ENCODE peak calls at places on chromosomes 4 and X, in five cellular contexts. P, C, I, K and U are unnamed samples.

GRCh38 chr4:184541918-184542317 is 67.6 kb upstream of the IRF2 start:
- DNase-seq in C (no peak), P (no peak), K (no peak), I (no peak), U (no peak)

GRCh38 chrX:42920752-42921151 is 142.8 kb upstream of the PPP1R2C start:
- DNase-seq in K (no peak), P (no peak), C (no peak), I (no peak), U (no peak)

GRCh38 chr4:8267077-8267476 is 2.5 kb upstream of the HTRA3 start:
- DNase-seq in I (peak), P (peak), C (peak), K (peak), U (no peak)

GRCh38 chrX:71917621-71918341 is 7.1 kb downstream of the NHSL2 start:
- DNase-seq in K (peak), I (no peak), P (peak), C (no peak), U (no peak)

GRCh38 chr4:138892483-138893386 is 122.8 kb upstream of the NOCT start:
- DNase-seq in P (peak), I (peak), K (no peak), C (no peak), U (no peak)

GRCh38 chrX:139931646-139932076 is 1.2 kb downstream of the ATP11C start:
- DNase-seq in I (no peak), P (no peak), K (no peak), C (no peak), U (no peak)

GRCh38 chrX:17788439-17788838 is 51.1 kb downstream of the SCML1 start:
- DNase-seq in K (peak), I (peak), P (peak), C (peak), U (no peak)

GRCh38 chr4:12965334-12965733 is 518.8 kb downstream of the RAB28 start:
- DNase-seq in C (no peak), P (no peak), I (no peak), K (no peak), U (no peak)

GRCh38 chr4:87032884-87033533 is 98.2 kb downstream of the AFF1 start:
- DNase-seq in K (peak), I (peak), C (no peak), P (peak), U (no peak)

GRCh38 chrX:118352566-118352965 is 6.7 kb downstream of the WDR44 start:
- DNase-seq in I (no peak), P (no peak), K (no peak), C (no peak), U (no peak)

GRCh38 chrX:7270018-7270417 is 122.1 kb upstream of the PUDP start:
- DNase-seq in I (peak), C (no peak), K (no peak), P (no peak), U (no peak)

GRCh38 chrX:7996414-7996813 is 69.2 kb upstream of the PNPLA4 start:
- DNase-seq in P (peak), I (peak), K (no peak), C (peak), U (no peak)

GRCh38 chr4:103021120-103021519 is 1.6 kb upstream of the SLC9B1 start:
- DNase-seq in I (no peak), K (no peak), C (no peak), P (no peak), U (no peak)

GRCh38 chrX:7074135-7074907 is 73.2 kb upstream of the STS start:
- DNase-seq in P (no peak), C (no peak), I (no peak), K (no peak), U (no peak)

GRCh38 chr4:179663641-179664431 is 2221.6 kb upstream of the AGA start:
- DNase-seq in C (no peak), I (no peak), K (no peak), P (no peak), U (no peak)

GRCh38 chr4:38173935-38174334 is 213.7 kb downstream of the PTTG2 start:
- DNase-seq in C (no peak), I (no peak), K (no peak), P (no peak), U (no peak)

GRCh38 chrX:114924846-114925245 is 92.6 kb downstream of the IL13RA2 start:
- DNase-seq in C (no peak), I (peak), P (no peak), K (peak), U (no peak)

GRCh38 chr4:81118086-81118485 is 87.6 kb downstream of the BMP3 start:
- DNase-seq in K (no peak), I (no peak), P (no peak), C (no peak), U (no peak)

GRCh38 chrX:16348286-16348685 is 181.0 kb downstream of the MAGEB17 start:
- DNase-seq in P (no peak), K (no peak), C (no peak), I (no peak), U (no peak)

GRCh38 chrX:18884916-18885315 is 99.0 kb downstream of the PHKA2 start:
- DNase-seq in P (no peak), I (no peak), C (no peak), K (no peak), U (no peak)

GRCh38 chr4:162838671-162839070 is 328.0 kb downstream of the NAF1 start:
- DNase-seq in I (no peak), P (no peak), K (peak), C (no peak), U (no peak)

GRCh38 chr4:145907363-145907762 is 31.3 kb downstream of the ZNF827 start:
- DNase-seq in C (no peak), P (no peak), K (no peak), I (no peak), U (no peak)

GRCh38 chr4:140567722-140568121 is 1.0 kb downstream of the UCP1 start:
- DNase-seq in C (no peak), P (no peak), K (no peak), I (peak), U (no peak)

GRCh38 chr4:94802091-94802490 is 44.3 kb downstream of the BMPR1B start:
- DNase-seq in K (no peak), C (no peak), P (no peak), I (no peak), U (no peak)

GRCh38 chrX:153474718-153475117 is 4.3 kb upstream of the HAUS7 start:
- DNase-seq in K (peak), I (peak), C (peak), P (peak), U (peak)

GRCh38 chr4:61468091-61468720 is 268.1 kb downstream of the ADGRL3 start:
- DNase-seq in I (peak), C (no peak), P (no peak), K (peak), U (no peak)

GRCh38 chr4:15457401-15458201 is 12.1 kb upstream of the CC2D2A start:
- DNase-seq in I (peak), C (no peak), K (peak), P (no peak), U (no peak)

GRCh38 chrX:47662144-47662657 is 3.2 kb upstream of the UXT start:
- DNase-seq in I (peak), P (peak), K (peak), C (no peak), U (peak)

GRCh38 chr4:186724048-186724860 is 598 bp upstream of the FAT1 start:
- DNase-seq in C (peak), K (peak), I (peak), P (peak), U (no peak)

GRCh38 chr4:150664935-150665334 is 83.0 kb downstream of the MAB21L2 start:
- DNase-seq in I (no peak), K (peak), C (no peak), P (no peak), U (no peak)